ENCODE peak calls at places on chromosomes 2 and 18, in seven cellular contexts. W is cardiac muscle cell, R is pancreas, Q is body of pancreas, U is heart left ventricle, B is hepatocyte, X is SK-N-SH. Z is an unnamed sample. For H3K27me3 and H3K4me1, the result is how much of the 10 kb centered on the place peaks cover.

GRCh38 chr2:114727012-114727411 is 284.6 kb downstream of the DPP10 start:
- DNase-seq in W (no peak), R (no peak), Q (no peak), U (peak), B (no peak), X (no peak), Z (no peak)

GRCh38 chr18:58863539-58864145 is 1.0 kb upstream of the ZNF532 start:
- DNase-seq in W (peak), R (peak), Q (peak), U (peak), B (peak), X (peak), Z (no peak)

GRCh38 chr2:46229134-46230063 is 67.8 kb upstream of the EPAS1 start:
- DNase-seq in W (peak), R (no peak), Q (no peak), U (no peak), B (peak), X (no peak), Z (no peak)

GRCh38 chr2:210517169-210517693 is 39.2 kb upstream of the CPS1 start:
- DNase-seq in W (no peak), R (no peak), Q (no peak), U (no peak), B (peak), X (no peak), Z (no peak)

GRCh38 chr2:47964722-47965434 is 58.6 kb upstream of the FBXO11 start:
- DNase-seq in W (no peak), R (no peak), Q (no peak), U (no peak), B (no peak), X (no peak), Z (no peak)

GRCh38 chr2:64922482-64923384 is 66.5 kb upstream of the SLC1A4 start:
- DNase-seq in W (no peak), R (peak), Q (peak), U (no peak), B (no peak), X (no peak), Z (no peak)

GRCh38 chr2:33059452-33060156 is 112.9 kb downstream of the LTBP1 start:
- DNase-seq in W (peak), R (no peak), Q (no peak), U (no peak), B (no peak), X (no peak), Z (no peak)

GRCh38 chr2:159617651-159618050 is 1.3 kb upstream of the BAZ2B start:
- DNase-seq in W (peak), R (no peak), Q (peak), U (no peak), B (peak), X (peak), Z (no peak)

GRCh38 chr2:86308356-86308755 is 29.1 kb downstream of the REEP1 start:
- DNase-seq in W (no peak), R (no peak), Q (no peak), U (no peak), B (no peak), X (no peak), Z (no peak)

GRCh38 chr18:79640875-79641274 is 38.7 kb upstream of the CTDP1 start:
- DNase-seq in W (no peak), R (no peak), Q (no peak), U (no peak), B (no peak), X (no peak), Z (no peak)

GRCh38 chr2:223580951-223581350 is 21.2 kb downstream of the SCG2 start:
- DNase-seq in W (peak), R (no peak), Q (no peak), U (no peak), B (peak), X (peak), Z (no peak)

GRCh38 chr2:151097118-151097517 is 164.5 kb downstream of the RBM43 start:
- DNase-seq in W (no peak), R (no peak), Q (no peak), U (no peak), B (no peak), X (no peak), Z (no peak)

GRCh38 chr2:131673400-131674173 is 145.9 kb downstream of the CCDC74A start:
- DNase-seq in W (peak), R (peak), Q (peak), U (peak), B (peak), X (peak), Z (peak)

GRCh38 chr2:113116100-113116958 is 11.1 kb upstream of the IL1RN start:
- DNase-seq in W (peak), R (no peak), Q (no peak), U (no peak), B (no peak), X (no peak), Z (no peak)

GRCh38 chr2:174778479-174778962 is 14.2 kb upstream of the CHRNA1 start:
- DNase-seq in W (peak), R (no peak), Q (peak), U (peak), B (peak), X (no peak), Z (peak)

GRCh38 chr2:190097115-190097514 is 34.6 kb upstream of the MSTN start:
- DNase-seq in W (no peak), R (no peak), Q (no peak), U (no peak), B (no peak), X (no peak), Z (no peak)

GRCh38 chr18:12308386-12309100 is 502 bp downstream of the TUBB6 start:
- DNase-seq in W (peak), R (peak), Q (peak), U (peak), B (peak), X (peak), Z (no peak)

GRCh38 chr2:159175182-159175581 is 111.3 kb downstream of the WDSUB1 start:
- DNase-seq in W (no peak), R (no peak), Q (no peak), U (no peak), B (no peak), X (no peak), Z (no peak)

GRCh38 chr2:45237128-45237527 is 227.9 kb upstream of the SIX2 start:
- DNase-seq in W (peak), R (no peak), Q (no peak), U (no peak), B (no peak), X (no peak), Z (no peak)

GRCh38 chr2:240405654-240406313 is 29.7 kb upstream of the GPC1 start:
- DNase-seq in W (no peak), R (peak), Q (no peak), U (no peak), B (no peak), X (no peak), Z (no peak)

GRCh38 chr2:149885468-149885867 is 297.9 kb upstream of the MMADHC start:
- DNase-seq in W (no peak), R (peak), Q (peak), U (no peak), B (no peak), X (no peak), Z (no peak)

GRCh38 chr2:23533014-23533730 is 148.2 kb downstream of the KLHL29 start:
- DNase-seq in W (no peak), R (no peak), Q (no peak), U (no peak), B (no peak), X (no peak), Z (no peak)

GRCh38 chr18:62812242-62812641 is 96.9 kb downstream of the PHLPP1 start:
- DNase-seq in W (peak), R (no peak), Q (no peak), U (no peak), B (peak), X (no peak), Z (no peak)

GRCh38 chr2:238141541-238142318 is 3.3 kb downstream of the KLHL30 start:
- DNase-seq in W (no peak), R (no peak), Q (peak), U (no peak), B (peak), X (no peak), Z (no peak)

GRCh38 chr18:46460754-46461153 is 196.3 kb downstream of the LOXHD1 start:
- DNase-seq in W (no peak), R (no peak), Q (no peak), U (no peak), B (no peak), X (no peak), Z (no peak)

GRCh38 chr2:217559084-217559483 is 443.7 kb downstream of the TNS1 start:
- DNase-seq in W (no peak), R (no peak), Q (no peak), U (no peak), B (no peak), X (no peak), Z (no peak)

GRCh38 chr2:241584446-241584845 is 25.9 kb downstream of the BOK start:
- DNase-seq in W (peak), R (no peak), Q (no peak), U (no peak), B (no peak), X (no peak), Z (no peak)

GRCh38 chr2:112482309-112483046 is 522 bp downstream of the TTL start:
- DNase-seq in W (peak), R (peak), Q (peak), U (peak), B (peak), X (peak), Z (peak)

GRCh38 chr2:190765386-190766173 is 115.0 kb upstream of the GLS start:
- DNase-seq in W (peak), R (no peak), Q (no peak), U (no peak), B (no peak), X (peak), Z (no peak)

GRCh38 chr2:173001664-173002604 is 73.7 kb upstream of the MAP3K20 start:
- DNase-seq in W (peak), R (no peak), Q (no peak), U (no peak), B (no peak), X (no peak), Z (no peak)

GRCh38 chr2:241858206-241859016 is at the start of gene PDCD1:
- DNase-seq in W (no peak), R (peak), Q (peak), U (peak), B (no peak), X (peak), Z (peak)

GRCh38 chr2:8721410-8721809 is 39.6 kb downstream of the ID2 start:
- DNase-seq in W (no peak), R (no peak), Q (no peak), U (no peak), B (no peak), X (no peak), Z (no peak)

GRCh38 chr2:105361132-105361889 is 24.0 kb downstream of the C2orf49 start:
- DNase-seq in W (no peak), R (no peak), Q (no peak), U (no peak), B (no peak), X (no peak), Z (no peak)

GRCh38 chr18:78903436-78904178 is 76.0 kb upstream of the SALL3 start:
- DNase-seq in W (no peak), R (no peak), Q (no peak), U (no peak), B (no peak), X (no peak), Z (no peak)

GRCh38 chr18:58669731-58670379 is 1.4 kb upstream of the MALT1 start:
- DNase-seq in W (no peak), R (no peak), Q (no peak), U (no peak), B (no peak), X (no peak), Z (no peak)

GRCh38 chr2:65554765-65555561 is 122.6 kb upstream of the SPRED2 start:
- DNase-seq in W (no peak), R (no peak), Q (no peak), U (no peak), B (no peak), X (no peak), Z (no peak)

GRCh38 chr2:55296393-55296792 is 27.4 kb upstream of the MTIF2 start:
- DNase-seq in W (no peak), R (no peak), Q (no peak), U (no peak), B (no peak), X (no peak), Z (no peak)

GRCh38 chr2:118786691-118787090 is 60.8 kb downstream of the EN1 start:
- DNase-seq in W (no peak), R (no peak), Q (no peak), U (no peak), B (no peak), X (no peak), Z (no peak)
- H3K27me3 ChIP-seq in W (under half), R (under half), Q (under half), U (under half), B (under half), X (under half), Z (under half)

GRCh38 chr2:227817336-227817735 is 3.7 kb downstream of the CCL20 start:
- DNase-seq in W (no peak), R (no peak), Q (no peak), U (no peak), B (no peak), X (no peak), Z (no peak)
- H3K4me3 ChIP-seq in W (no peak), R (no peak), Q (no peak), U (no peak), B (no peak), X (no peak), Z (no peak)

DNA sequence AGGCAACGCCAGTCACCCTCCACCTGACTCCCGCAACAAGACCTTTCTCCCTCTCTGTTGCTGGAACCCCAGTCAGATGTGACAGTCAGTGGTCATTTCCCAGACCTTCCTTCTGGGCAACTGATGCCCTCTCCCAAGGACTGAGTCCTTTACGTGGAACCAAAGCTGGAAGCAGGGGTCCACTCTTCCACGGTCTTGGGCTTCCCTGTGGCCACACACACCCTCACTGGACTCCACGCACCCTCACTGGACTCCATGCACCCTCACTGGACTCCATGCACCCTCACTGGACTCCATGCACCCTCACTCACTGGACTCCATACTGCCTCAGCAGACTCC is 7.1 kb downstream of the PTMA start:
- DNase-seq in W (no peak), R (no peak), Q (no peak), U (no peak), B (no peak), X (no peak), Z (no peak)
- H3K4me1 ChIP-seq in W (under half), R (under half), Q (under half), U (under half), B (under half), X (under half), Z (under half)

DNA sequence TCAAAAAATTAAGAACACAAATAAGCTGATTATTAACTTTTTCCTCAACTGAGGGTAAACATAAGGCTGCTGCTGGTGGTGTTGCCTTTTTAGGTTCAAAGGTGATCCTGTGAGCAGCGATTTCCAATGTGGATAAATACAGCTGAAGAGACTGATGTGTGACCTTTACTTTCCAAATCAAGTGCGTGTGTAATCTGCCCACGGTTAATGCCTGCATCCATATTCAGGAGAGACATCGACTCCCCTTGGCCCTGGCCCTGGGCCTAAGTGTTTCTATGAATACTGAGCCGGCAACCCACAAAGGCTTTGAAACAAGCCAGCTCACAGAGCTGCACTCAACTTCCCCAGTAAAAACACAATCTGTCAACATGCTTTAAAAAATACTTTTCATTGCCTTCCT is 1026.5 kb downstream of the TMEM182 start:
- DNase-seq in W (no peak), R (no peak), Q (no peak), U (no peak), B (peak), X (no peak), Z (no peak)
- H3K27me3 ChIP-seq in W (under half), R (under half), Q (under half), U (under half), B (under half), X (under half), Z (under half)

Z was measured in CD8-positive, alpha-beta memory T cell.